ENCODE peak calls at places on chromosomes 4 and X, in five cellular contexts. S is right cardiac atrium, J is psoas muscle, B is body of pancreas, T is Peyer's patch. O is an unnamed sample.

GRCh38 chr4:165439344-165439743 is 60.5 kb downstream of the CPE start:
- DNase-seq in S (no peak), J (no peak), B (no peak), T (no peak), O (no peak)

GRCh38 chr4:144948009-144948408 is 150.0 kb downstream of the ANAPC10 start:
- DNase-seq in S (no peak), J (no peak), B (no peak), T (no peak), O (no peak)

GRCh38 chrX:40310016-40310415 is 212.3 kb upstream of the BCOR start:
- DNase-seq in S (no peak), J (no peak), B (no peak), T (no peak), O (no peak)

GRCh38 chr4:19675172-19675811 is 576.4 kb upstream of the SLIT2 start:
- DNase-seq in S (peak; percentile 62), J (no peak), B (no peak), T (no peak), O (no peak)

GRCh38 chr4:77152421-77152820 is 4.6 kb upstream of the CCNG2 start:
- DNase-seq in S (no peak), J (no peak), B (no peak), T (no peak), O (no peak)

GRCh38 chrX:40078489-40079288 is 19.1 kb downstream of the BCOR start:
- DNase-seq in S (no peak), J (no peak), B (no peak), T (no peak), O (peak; percentile 23)

GRCh38 chr4:185464887-185465286 is 6.6 kb downstream of the CCDC110 start:
- DNase-seq in S (no peak), J (no peak), B (no peak), T (no peak), O (no peak)

GRCh38 chr4:183831026-183831446 is 74.1 kb upstream of the STOX2 start:
- DNase-seq in S (no peak), J (no peak), B (no peak), T (no peak), O (no peak)

GRCh38 chr4:53702334-53703266 is 111.3 kb upstream of the LNX1 start:
- DNase-seq in S (peak; percentile 95), J (peak; percentile 81), B (peak; percentile 42), T (peak; percentile 82), O (peak; percentile 90)

GRCh38 chr4:61583696-61584095 is 383.6 kb downstream of the ADGRL3 start:
- DNase-seq in S (no peak), J (no peak), B (no peak), T (no peak), O (no peak)

GRCh38 chr4:110787781-110788180 is 164.9 kb upstream of the PITX2 start:
- DNase-seq in S (no peak), J (no peak), B (no peak), T (no peak), O (no peak)

GRCh38 chr4:73740353-73740778 is at the start of gene CXCL8:
- DNase-seq in S (peak; percentile 73), J (peak; percentile 30), B (peak; percentile 48), T (peak; percentile 67), O (peak; percentile 60)

GRCh38 chr4:154736774-154737173 is 7.0 kb upstream of the LRAT start:
- DNase-seq in S (no peak), J (no peak), B (no peak), T (no peak), O (no peak)

GRCh38 chr4:167290684-167291083 is 56.4 kb upstream of the SPOCK3 start:
- DNase-seq in S (no peak), J (no peak), B (no peak), T (no peak), O (no peak)

GRCh38 chr4:121668368-121669162 is 28.2 kb downstream of the ANXA5 start:
- DNase-seq in S (no peak), J (no peak), B (no peak), T (no peak), O (no peak)

GRCh38 chr4:94758141-94758699 is 465 bp downstream of the BMPR1B start:
- DNase-seq in S (peak; percentile 73), J (peak; percentile 37), B (peak; percentile 38), T (no peak), O (peak; percentile 90)

GRCh38 chrX:112083624-112084326 is 1.2 kb upstream of the TRPC5 start:
- DNase-seq in S (no peak), J (no peak), B (no peak), T (no peak), O (peak; percentile 33)

GRCh38 chrX:140822184-140822583 is 112.6 kb downstream of the LINC00632 start:
- DNase-seq in S (no peak), J (no peak), B (no peak), T (no peak), O (no peak)

GRCh38 chrX:136468391-136469103 is 19.2 kb upstream of the BRS3 start:
- DNase-seq in S (no peak), J (no peak), B (no peak), T (no peak), O (no peak)

DNA sequence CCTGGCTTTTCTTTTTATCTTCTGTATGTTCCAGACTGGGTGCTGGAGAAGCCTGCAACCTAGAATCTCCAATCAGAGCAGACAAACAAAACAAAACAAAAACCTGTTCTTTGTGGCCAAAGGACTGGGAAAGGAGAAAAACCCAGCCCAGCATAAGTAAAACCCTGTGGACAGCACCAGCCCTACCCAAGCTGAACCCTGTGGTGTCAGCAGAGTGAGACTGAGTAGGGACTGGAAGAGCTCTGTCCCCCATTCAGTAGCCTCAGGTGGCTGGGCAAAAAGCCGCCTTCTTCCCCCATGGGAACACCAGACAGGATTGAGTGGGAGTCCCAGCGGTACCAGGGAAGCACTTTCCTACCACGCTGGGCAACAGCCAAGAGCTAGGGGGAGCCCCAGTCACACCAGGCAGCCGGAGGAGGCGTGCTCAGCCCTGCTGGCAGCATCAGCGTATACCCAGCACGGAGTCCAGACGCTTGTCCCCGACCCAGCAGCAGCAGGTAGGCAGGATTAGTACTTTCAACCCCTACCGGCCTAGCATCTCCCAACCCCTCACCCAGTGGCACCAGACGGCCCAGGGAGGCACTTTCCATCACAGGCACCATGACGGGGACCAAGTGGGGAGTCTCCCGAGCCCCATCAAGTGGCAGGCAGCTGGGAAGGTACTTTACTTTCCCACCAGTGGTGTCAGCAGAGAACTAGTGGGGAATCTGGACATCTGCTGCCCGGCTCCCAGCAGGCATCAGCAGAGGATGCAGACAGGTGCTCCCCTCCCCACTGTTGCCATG is 8.6 kb upstream of the JADE3 start:
- DNase-seq in S (peak; percentile 88), J (peak; percentile 75), B (peak; percentile 85), T (peak; percentile 87), O (peak; percentile 82)
- H3K4me3 ChIP-seq in S (peak overlapping the region; percentile 15), J (peak overlapping the region; percentile 52), B (no peak overlapping the region), T (peak overlapping the region; percentile 43), O (no peak overlapping the region)

DNA sequence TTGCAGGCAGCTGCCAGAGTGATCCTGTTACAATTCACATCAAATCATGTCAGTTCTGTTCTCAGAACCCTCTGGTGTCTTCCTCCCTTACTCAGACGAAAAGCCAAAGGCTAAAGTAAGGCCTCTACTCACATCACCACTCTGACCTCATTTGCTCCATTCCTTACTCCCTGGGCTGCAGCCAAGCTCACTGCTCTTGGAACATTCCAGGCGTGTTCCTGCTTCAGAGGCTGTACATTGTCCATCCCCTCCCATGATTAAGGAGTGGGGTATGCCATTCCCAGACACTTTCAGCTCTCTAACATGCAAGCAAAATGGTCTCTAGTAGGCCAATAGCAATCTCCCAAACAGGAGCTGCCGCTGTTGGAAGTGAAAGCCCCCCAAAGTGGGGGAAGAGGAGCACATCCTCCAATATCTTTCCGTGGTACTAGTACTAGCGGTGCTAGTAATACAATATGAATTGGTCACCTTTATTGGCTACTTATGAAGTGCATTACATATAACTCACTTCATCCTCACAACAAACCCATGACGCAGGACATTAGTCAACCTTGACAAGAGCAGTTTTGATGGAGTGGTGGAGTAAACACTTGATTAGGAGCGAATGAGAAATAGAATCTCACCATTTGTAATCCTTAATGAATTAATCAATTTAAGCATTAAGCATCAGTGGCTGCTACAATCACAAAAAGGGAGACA is 15.0 kb downstream of the GAB3 start:
- DNase-seq in S (peak; percentile 73), J (peak; percentile 69), B (peak; percentile 21), T (peak; percentile 61), O (peak; percentile 83)
- H3K4me1 ChIP-seq in S (peaks cover 23% of the 10 kb centered on the region), J (peaks cover 32% of the 10 kb centered on the region), B (peaks cover 23% of the 10 kb centered on the region), T (no peaks in the 10 kb centered on the region), O (no peaks in the 10 kb centered on the region)

DNA sequence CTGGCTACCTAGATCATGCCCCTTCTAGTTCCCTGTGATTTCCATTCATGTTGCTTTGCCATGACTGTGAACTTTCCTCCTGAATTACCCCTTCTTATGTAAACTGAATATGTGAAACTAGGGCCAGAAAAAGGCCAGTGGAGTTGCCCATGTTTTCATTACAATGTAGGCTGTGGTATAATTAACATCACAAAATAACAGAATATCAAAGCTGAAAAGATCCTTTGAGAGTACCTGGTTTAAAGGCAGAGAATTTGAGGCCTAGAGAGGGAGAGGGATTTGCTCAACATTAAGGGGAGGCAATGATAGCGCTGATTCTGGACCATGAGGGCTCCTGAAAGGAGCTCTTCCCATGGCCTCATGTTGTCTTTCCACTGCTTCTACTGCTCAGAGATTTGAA is 392.2 kb downstream of the OPHN1 start:
- DNase-seq in S (no peak), J (no peak), B (no peak), T (no peak), O (no peak)
- H3K27me3 ChIP-seq in S (no peaks in the 10 kb centered on the region), J (no peaks in the 10 kb centered on the region), B (no peaks in the 10 kb centered on the region), T (no peaks in the 10 kb centered on the region), O (no peaks in the 10 kb centered on the region)

DNA sequence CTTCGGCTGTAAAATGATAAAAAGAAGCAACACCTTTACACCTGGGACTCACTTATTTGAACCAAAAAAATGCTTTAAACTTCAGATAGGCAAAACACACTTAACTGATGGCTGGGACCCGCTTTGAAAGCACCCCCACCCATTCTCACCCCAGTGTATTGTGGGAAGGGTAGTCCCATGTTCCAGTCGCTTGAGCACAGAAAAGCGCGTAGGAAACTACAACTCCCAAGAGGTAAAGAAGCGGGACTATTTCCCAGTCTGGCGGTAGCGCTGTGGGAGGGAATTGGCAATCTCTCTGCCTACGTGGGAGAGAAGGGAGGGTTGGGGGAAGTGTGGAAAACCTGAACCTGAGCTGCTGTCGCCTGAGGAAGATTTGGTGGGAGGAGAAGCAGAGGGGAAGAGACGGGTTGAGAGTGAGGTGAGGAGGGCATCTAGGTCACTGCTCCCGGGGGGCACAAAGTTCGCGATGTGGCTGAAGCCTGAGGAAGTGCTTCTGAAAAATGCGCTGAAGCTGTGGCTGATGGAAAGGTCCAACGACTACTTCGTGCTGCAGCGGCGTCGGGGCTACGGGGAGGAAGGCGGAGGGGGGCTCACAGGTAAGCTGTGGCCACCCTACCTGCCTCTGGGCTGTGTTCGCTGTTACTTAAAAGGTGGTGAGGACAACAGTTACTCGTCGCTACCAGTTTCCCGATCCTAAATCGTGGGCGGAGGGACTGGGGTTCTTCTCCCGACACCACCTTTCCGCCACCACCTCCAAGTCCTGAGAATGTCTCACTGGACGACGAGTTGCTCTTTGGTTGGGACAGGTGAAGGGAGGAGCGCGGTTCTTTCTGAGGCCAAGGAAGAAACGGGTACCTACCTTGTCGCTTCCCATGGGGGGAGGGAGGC is at the start of gene TBC1D8B:
- DNase-seq in S (peak; percentile 78), J (peak; percentile 64), B (peak; percentile 82), T (peak; percentile 82), O (peak; percentile 82)
- H3K4me3 ChIP-seq in S (peak within 1 kb of the TSS; percentile 95), J (peak within 1 kb of the TSS; percentile 72), B (peak within 1 kb of the TSS; percentile 41), T (peak within 1 kb of the TSS; percentile 58), O (peak within 1 kb of the TSS; percentile 55)

DNA sequence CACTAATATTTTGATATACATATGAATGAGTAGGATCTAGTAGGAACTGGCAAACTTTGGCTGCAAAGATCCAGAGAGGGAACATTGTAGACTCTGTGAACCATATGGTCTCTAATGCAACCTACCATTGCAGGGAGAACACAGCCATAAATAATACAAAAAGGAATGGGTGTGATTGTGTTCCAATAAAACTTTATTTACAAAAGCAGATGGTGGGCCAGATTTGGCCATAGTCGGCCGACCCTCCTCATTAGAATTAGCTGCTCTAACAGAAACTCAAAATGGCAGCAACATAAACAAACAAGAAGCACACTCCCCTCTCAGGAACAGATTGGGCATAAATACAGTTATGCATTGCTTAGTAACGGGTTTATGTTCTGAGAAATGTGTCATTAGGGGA is 198.1 kb upstream of the RBPJ start:
- DNase-seq in S (no peak), J (no peak), B (no peak), T (no peak), O (no peak)
- H3K4me1 ChIP-seq in S (no peaks in the 10 kb centered on the region), J (no peaks in the 10 kb centered on the region), B (peaks cover 5% of the 10 kb centered on the region), T (no peaks in the 10 kb centered on the region), O (no peaks in the 10 kb centered on the region)

O was measured in aorta.